ENCODE peak calls at places on chromosomes 6 and 20, in four cellular contexts. F is A549, H is WTC11, B is K562. V is an unnamed sample.
A peak's percentile ranks its signal among the peaks of the same experiment; 100 is the strongest.

GRCh38 chr6:111727798-111728197 is 122.1 kb upstream of the TRAF3IP2 start:
- DNase-seq in B (peak; percentile 21), H (no peak), F (no peak), V (no peak)

GRCh38 chr6:110360671-110361070 is 2.5 kb upstream of the METTL24 start:
- DNase-seq in F (no peak), B (no peak), H (no peak), V (peak; percentile 52)

GRCh38 chr6:33949877-33950831 is 146.4 kb upstream of the MLN start:
- DNase-seq in B (no peak), H (peak; percentile 39), F (no peak), V (no peak)

GRCh38 chr6:18632670-18633410 is 245.7 kb downstream of the RNF144B start:
- DNase-seq in F (no peak), B (no peak), H (no peak), V (peak; percentile 32)

GRCh38 chr6:160141001-160141726 is 19.5 kb downstream of the SLC22A1 start:
- DNase-seq in H (no peak), F (no peak), B (no peak), V (no peak)

GRCh38 chr6:80211295-80211694 is 104.8 kb downstream of the BCKDHB start:
- DNase-seq in B (no peak), F (no peak), H (no peak), V (no peak)

GRCh38 chr20:50694379-50695143 is 3.2 kb upstream of the RIPOR3 start:
- DNase-seq in H (no peak), B (no peak), F (no peak), V (peak; percentile 47)

GRCh38 chr6:37646097-37646864 is 51.4 kb downstream of the MDGA1 start:
- DNase-seq in H (no peak), F (no peak), B (no peak), V (no peak)

GRCh38 chr6:170370413-170370812 is 63.9 kb downstream of the FAM120B start:
- DNase-seq in H (no peak), F (no peak), B (no peak), V (no peak)

GRCh38 chr6:138774370-138774769 is 801 bp downstream of the CCDC28A start:
- DNase-seq in F (no peak), H (no peak), B (no peak), V (no peak)

GRCh38 chr6:2771021-2771558 is 5.9 kb downstream of the WRNIP1 start:
- DNase-seq in H (no peak), B (no peak), F (no peak), V (no peak)

GRCh38 chr20:25136643-25137559 is 55.0 kb upstream of the VSX1 start:
- DNase-seq in H (no peak), F (peak; percentile 87), B (peak; percentile 5), V (no peak)

GRCh38 chr20:40767530-40767924 is 78.5 kb upstream of the MAFB start:
- DNase-seq in F (no peak), H (no peak), B (no peak), V (no peak)

GRCh38 chr20:9110916-9111432 is 42.1 kb downstream of the PLCB4 start:
- DNase-seq in B (no peak), H (no peak), F (no peak), V (no peak)

GRCh38 chr20:9112541-9113515 is 43.9 kb downstream of the PLCB4 start:
- DNase-seq in B (no peak), F (no peak), H (no peak), V (no peak)

GRCh38 chr20:9114709-9115108 is 45.8 kb downstream of the PLCB4 start:
- DNase-seq in F (no peak), B (no peak), H (no peak), V (no peak)

DNA sequence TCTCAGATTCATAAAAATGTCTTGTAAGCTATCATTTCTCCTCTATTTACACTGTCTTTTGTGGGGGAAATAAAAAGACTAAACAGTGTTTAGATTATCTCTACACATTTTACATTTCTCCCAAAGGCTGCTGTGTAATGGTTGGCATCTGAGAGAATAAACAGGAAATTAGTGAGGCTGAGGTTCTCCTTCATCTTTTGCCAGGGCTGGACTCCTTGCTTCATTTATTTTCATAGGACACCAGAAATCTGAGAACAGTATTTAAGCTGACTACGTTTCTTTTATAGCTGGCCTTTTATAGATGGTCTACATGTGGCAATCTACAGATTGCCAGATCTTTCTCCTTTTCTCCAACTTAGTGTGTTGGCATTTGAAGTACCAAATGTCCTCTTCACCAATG is 41.5 kb downstream of the PLCB4 start:
- DNase-seq in F (no peak), B (no peak), H (no peak), V (no peak)
- TF ChIP-seq NR3C1 in F (no peak), B (no peak), H (no peak), V (no peak)

DNA sequence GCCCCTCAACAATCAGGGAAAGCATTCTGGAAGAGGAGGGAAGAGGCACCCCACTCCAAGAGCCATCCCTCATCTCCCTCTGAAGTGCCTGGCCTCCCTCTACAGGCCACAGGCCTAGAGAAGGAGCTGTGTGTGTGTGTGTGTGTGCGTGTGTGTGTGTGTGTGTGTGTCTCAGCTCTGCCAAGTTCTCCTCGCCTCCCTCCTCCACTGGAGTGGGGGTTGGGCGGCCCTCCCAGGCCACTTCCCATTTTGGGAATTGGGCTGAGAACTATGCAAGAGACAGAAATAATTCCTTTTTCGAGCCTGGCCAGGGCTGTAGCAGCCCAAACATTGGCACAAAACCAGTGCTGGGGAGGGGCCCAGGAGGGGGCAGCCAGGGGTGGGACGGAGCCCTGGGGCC is 35.7 kb downstream of the KCNB1 start:
- DNase-seq in B (no peak), F (no peak), H (peak; percentile 74), V (no peak)
- TF ChIP-seq NR3C1 in B (no peak), F (no peak), H (no peak), V (no peak)

DNA sequence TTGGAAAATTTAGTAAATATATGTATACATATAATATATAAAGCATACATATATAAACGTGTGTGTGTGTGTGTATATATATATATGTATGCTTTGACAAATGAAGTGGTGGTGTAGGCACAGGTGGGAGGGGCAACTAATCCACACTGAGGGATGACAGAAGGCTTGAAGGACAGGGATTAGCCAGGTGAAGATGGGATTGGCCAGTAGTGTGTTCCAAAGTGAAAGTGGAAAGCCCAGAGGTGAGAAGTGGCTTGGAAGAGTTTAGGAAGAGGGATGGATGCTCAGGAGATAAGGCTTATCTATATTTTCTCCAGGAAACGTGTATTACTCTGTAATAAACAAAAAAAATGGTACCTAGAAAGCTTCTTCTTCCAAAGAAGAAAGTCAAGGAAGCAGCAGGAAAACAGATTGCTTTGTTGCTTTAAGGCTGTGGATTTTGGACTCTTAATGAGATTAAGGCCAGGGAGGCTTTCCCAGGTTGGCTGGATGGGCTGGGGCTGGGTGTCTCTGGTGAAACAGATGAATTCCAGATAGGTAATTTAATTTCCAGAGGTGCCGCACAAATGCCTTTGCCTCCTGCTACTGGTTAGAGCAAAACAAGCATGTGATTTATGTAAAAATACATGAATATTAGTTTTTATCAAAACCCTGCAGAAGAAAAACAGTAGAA is 63.9 kb downstream of the JARID2 start:
- DNase-seq in H (no peak), B (no peak), F (no peak), V (no peak)
- TF ChIP-seq NR3C1 in H (no peak), B (no peak), F (no peak), V (no peak)

GRCh38 chr20:57814529-57814928 is 104.7 kb upstream of the PMEPA1 start:
- DNase-seq in F (no peak), H (no peak), B (no peak), V (no peak)
- TF ChIP-seq NR3C1 in F (no peak), H (no peak), B (no peak), V (no peak)

DNA sequence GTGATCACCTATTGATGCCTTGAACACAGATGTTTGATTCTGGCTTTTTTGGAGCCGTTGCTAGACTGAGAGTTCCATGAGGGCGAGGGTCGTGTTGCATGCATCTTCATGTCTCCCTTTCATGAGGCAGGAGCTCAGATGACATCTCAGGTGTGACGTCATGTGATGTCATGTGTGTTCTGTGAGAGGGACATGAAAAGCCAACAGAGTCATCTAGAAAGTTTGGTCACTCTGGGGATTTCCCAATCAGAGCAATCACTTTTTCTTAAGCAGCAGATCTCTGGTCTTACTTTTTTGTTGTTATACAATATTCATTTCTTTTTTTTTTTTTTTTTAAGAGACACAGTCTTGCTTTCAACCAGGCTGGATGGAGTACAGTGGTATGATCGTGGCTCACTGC is 411.8 kb downstream of the PREX1 start:
- DNase-seq in B (no peak), F (no peak), H (no peak), V (no peak)
- TF ChIP-seq NR3C1 in B (no peak), F (no peak), H (no peak), V (no peak)

DNA sequence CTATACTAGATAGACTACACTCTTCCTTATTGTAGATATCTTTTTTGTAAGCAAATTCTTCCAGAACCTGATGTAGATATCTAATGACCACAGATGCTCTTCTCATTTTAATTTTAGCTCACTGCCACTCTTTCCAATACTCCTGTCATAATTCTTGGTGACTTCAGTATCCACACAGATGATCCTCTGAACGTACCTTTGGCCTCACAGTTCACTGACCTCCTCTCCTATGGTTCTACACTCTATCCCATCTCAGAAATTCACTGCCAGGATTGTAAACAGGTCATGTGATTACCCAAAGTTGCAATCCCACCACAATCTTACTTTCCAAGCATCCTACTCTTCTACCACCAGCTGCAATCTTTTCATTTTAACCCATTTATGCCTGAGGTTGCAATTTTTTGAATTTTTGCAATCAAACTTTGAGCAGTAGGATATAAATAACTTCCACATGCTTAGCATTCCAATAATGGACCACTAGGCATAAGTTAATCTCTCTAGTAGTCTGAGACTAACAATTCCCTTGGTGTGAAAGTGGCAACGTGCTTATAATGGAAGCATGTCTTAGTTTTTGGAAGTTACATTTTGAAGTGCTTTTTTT is 31.2 kb downstream of the ESF1 start:
- DNase-seq in B (no peak), H (no peak), F (no peak), V (no peak)
- TF ChIP-seq NR3C1 in B (no peak), H (no peak), F (no peak), V (no peak)

GRCh38 chr20:45292343-45292742 is 14.3 kb upstream of the RBPJL start:
- DNase-seq in F (no peak), H (no peak), B (no peak), V (no peak)

GRCh38 chr20:45294659-45295058 is 12.0 kb upstream of the RBPJL start:
- DNase-seq in B (no peak), H (no peak), F (no peak), V (no peak)

GRCh38 chr20:45291526-45291925 is 15.1 kb upstream of the RBPJL start:
- DNase-seq in B (no peak), H (no peak), F (no peak), V (no peak)

GRCh38 chr20:45294003-45294368 is 12.7 kb upstream of the RBPJL start:
- DNase-seq in H (no peak), B (no peak), F (no peak), V (no peak)

DNA sequence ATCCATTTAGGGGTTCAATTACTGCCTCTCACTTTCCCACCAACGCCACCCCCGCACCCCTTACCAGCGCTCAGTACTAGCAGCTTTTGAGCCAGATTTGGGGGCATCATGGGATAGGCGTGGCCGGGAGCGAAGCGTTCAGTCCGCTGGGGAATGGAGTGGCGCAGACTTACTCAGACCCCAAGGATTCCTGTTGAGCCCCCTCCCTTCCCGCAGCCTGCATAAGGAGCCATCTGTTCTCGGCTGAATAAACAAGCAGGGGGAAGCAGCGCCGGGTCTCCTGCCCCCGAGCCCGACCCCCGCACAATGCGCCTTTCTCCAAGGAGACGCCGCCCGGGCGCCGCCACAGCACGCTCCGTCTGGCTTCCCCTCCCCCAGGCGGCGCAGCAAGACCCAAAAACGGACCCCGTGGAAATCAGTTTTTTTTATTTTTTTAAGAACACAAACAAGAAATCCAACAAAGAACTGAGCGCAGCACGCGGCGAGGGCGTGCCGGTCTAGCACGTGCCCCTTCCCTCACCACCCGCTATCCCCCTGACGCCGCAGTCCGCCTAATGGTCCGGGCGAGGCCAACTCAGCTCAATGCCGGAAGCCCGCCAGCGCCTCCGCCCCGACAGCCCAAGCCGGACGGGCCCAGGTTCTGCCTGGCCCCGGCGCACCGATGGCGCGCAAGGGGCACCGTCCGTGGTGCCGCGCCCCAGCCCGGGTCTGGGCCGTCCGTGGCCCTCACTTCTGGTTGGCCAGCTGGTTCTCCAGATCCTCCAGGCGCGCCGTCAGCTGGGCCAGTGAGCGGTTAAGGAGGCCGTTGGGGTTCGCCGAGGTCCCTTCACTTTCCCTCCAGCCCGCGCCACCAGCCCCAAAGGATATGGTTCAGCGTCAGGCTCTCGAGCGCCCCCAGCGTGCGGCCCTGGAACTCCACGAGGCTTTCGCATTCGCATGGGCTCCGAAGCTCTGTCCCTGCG is 13.3 kb upstream of the RBPJL start:
- DNase-seq in B (peak; percentile 83), F (peak; percentile 95), H (peak; percentile 95), V (peak; percentile 50)
- TF ChIP-seq NR3C1 in B (no peak), F (no peak), H (no peak), V (no peak)